ENCODE peak calls at places on chromosome 18, in eight cellular contexts. I, H, A, Z, R, B, P and W are unnamed samples.

GRCh38 chr18:38801640-38802039 is 1236.0 kb upstream of the CELF4 start:
- DNase-seq in I (no peak), H (peak; percentile 23), A (no peak), Z (no peak), R (no peak), B (no peak), P (no peak), W (no peak)

GRCh38 chr18:63681449-63682381 is 20.0 kb upstream of the SERPINB3 start:
- DNase-seq in I (no peak), H (no peak), A (no peak), Z (no peak), R (no peak), B (no peak), P (no peak), W (no peak)

GRCh38 chr18:47996091-47996541 is 65.7 kb upstream of the SMAD2 start:
- DNase-seq in I (no peak), H (peak; percentile 43), A (no peak), Z (no peak), R (no peak), B (no peak), P (no peak), W (no peak)

GRCh38 chr18:28177828-28178635 is 1.1 kb upstream of the CDH2 start:
- DNase-seq in I (no peak), H (peak; percentile 79), A (no peak), Z (peak; percentile 66), R (peak; percentile 55), B (no peak), P (peak; percentile 87), W (no peak)

GRCh38 chr18:36089001-36089400 is 21.6 kb upstream of the RPRD1A start:
- DNase-seq in I (no peak), H (no peak), A (no peak), Z (no peak), R (no peak), B (no peak), P (no peak), W (no peak)

GRCh38 chr18:58538604-58539386 is 90.1 kb downstream of the ALPK2 start:
- DNase-seq in I (no peak), H (no peak), A (no peak), Z (no peak), R (no peak), B (no peak), P (no peak), W (no peak)

GRCh38 chr18:30945769-30946168 is 96.8 kb downstream of the DSC3 start:
- DNase-seq in I (no peak), H (no peak), A (no peak), Z (no peak), R (no peak), B (no peak), P (no peak), W (no peak)

GRCh38 chr18:3540805-3541548 is 91.0 kb downstream of the TGIF1 start:
- DNase-seq in I (no peak), H (no peak), A (no peak), Z (no peak), R (no peak), B (no peak), P (no peak), W (no peak)

GRCh38 chr18:46642561-46642960 is 14.5 kb downstream of the LOXHD1 start:
- DNase-seq in I (no peak), H (no peak), A (no peak), Z (no peak), R (no peak), B (no peak), P (no peak), W (no peak)

GRCh38 chr18:40529478-40529877 is 1425.6 kb upstream of the PIK3C3 start:
- DNase-seq in I (no peak), H (no peak), A (no peak), Z (no peak), R (peak; percentile 0), B (no peak), P (no peak), W (no peak)

GRCh38 chr18:77250926-77251729 is 1.5 kb downstream of the GALR1 start:
- DNase-seq in I (no peak), H (peak; percentile 77), A (no peak), Z (no peak), R (no peak), B (no peak), P (no peak), W (no peak)

GRCh38 chr18:8825729-8826375 is 120.5 kb downstream of the MTCL1 start:
- DNase-seq in I (no peak), H (no peak), A (no peak), Z (no peak), R (no peak), B (no peak), P (no peak), W (no peak)

GRCh38 chr18:55609426-55609825 is 21.4 kb upstream of the TCF4 start:
- DNase-seq in I (no peak), H (no peak), A (no peak), Z (no peak), R (no peak), B (no peak), P (no peak), W (no peak)

GRCh38 chr18:50398099-50398498 is 23.3 kb downstream of the SKA1 start:
- DNase-seq in I (no peak), H (peak; percentile 46), A (no peak), Z (no peak), R (no peak), B (no peak), P (no peak), W (no peak)

GRCh38 chr18:12742453-12742852 is 39.6 kb downstream of the PSMG2 start:
- DNase-seq in I (no peak), H (no peak), A (no peak), Z (no peak), R (no peak), B (no peak), P (no peak), W (no peak)

GRCh38 chr18:24504401-24504800 is 44.0 kb downstream of the HRH4 start:
- DNase-seq in I (no peak), H (no peak), A (no peak), Z (no peak), R (no peak), B (no peak), P (no peak), W (no peak)

GRCh38 chr18:79599503-79599931 is 80.1 kb upstream of the CTDP1 start:
- DNase-seq in I (no peak), H (no peak), A (no peak), Z (no peak), R (no peak), B (peak; percentile 50), P (no peak), W (no peak)

GRCh38 chr18:56305583-56305982 is 332.8 kb downstream of the TXNL1 start:
- DNase-seq in I (no peak), H (no peak), A (no peak), Z (no peak), R (no peak), B (no peak), P (no peak), W (no peak)

GRCh38 chr18:51120809-51121596 is 76.5 kb downstream of the MEX3C start:
- DNase-seq in I (no peak), H (no peak), A (no peak), Z (no peak), R (no peak), B (no peak), P (no peak), W (no peak)

GRCh38 chr18:72056171-72056570 is 488.0 kb downstream of the CBLN2 start:
- DNase-seq in I (no peak), H (no peak), A (no peak), Z (no peak), R (no peak), B (no peak), P (no peak), W (no peak)

GRCh38 chr18:61666876-61667590 is 225.8 kb downstream of the RNF152 start:
- DNase-seq in I (no peak), H (no peak), A (no peak), Z (no peak), R (no peak), B (no peak), P (no peak), W (no peak)

GRCh38 chr18:8354304-8354703 is 254.9 kb upstream of the RAB12 start:
- DNase-seq in I (no peak), H (no peak), A (no peak), Z (no peak), R (no peak), B (no peak), P (no peak), W (no peak)

GRCh38 chr18:49548266-49548665 is 13.6 kb upstream of the LIPG start:
- DNase-seq in I (no peak), H (peak; percentile 22), A (no peak), Z (no peak), R (no peak), B (no peak), P (no peak), W (no peak)

GRCh38 chr18:49021433-49022129 is 70.8 kb upstream of the SMAD7 start:
- DNase-seq in I (no peak), H (peak; percentile 92), A (no peak), Z (no peak), R (peak; percentile 23), B (peak; percentile 55), P (peak; percentile 76), W (no peak)

GRCh38 chr18:9325716-9326115 is 8.9 kb upstream of the TWSG1 start:
- DNase-seq in I (no peak), H (no peak), A (no peak), Z (no peak), R (no peak), B (no peak), P (no peak), W (no peak)

GRCh38 chr18:76983184-76983583 is 149.4 kb downstream of the MBP start:
- DNase-seq in I (peak; percentile 78), H (peak; percentile 90), A (no peak), Z (peak; percentile 47), R (peak; percentile 44), B (peak; percentile 90), P (peak; percentile 92), W (peak; percentile 19)

GRCh38 chr18:10424576-10425314 is 29.7 kb upstream of the APCDD1 start:
- DNase-seq in I (no peak), H (no peak), A (no peak), Z (no peak), R (no peak), B (no peak), P (peak; percentile 81), W (no peak)

GRCh38 chr18:45050712-45051639 is 370.3 kb downstream of the SETBP1 start:
- DNase-seq in I (no peak), H (no peak), A (no peak), Z (no peak), R (no peak), B (no peak), P (no peak), W (peak; percentile 35)

GRCh38 chr18:51017140-51017874 is 12.7 kb upstream of the SMAD4 start:
- DNase-seq in I (no peak), H (peak; percentile 95), A (no peak), Z (no peak), R (no peak), B (no peak), P (peak; percentile 24), W (no peak)

GRCh38 chr18:3584897-3585460 is 135.0 kb downstream of the TGIF1 start:
- DNase-seq in I (no peak), H (no peak), A (no peak), Z (no peak), R (no peak), B (no peak), P (no peak), W (no peak)

GRCh38 chr18:79241755-79242154 is 154.0 kb upstream of the NFATC1 start:
- DNase-seq in I (no peak), H (no peak), A (no peak), Z (no peak), R (no peak), B (no peak), P (no peak), W (no peak)

GRCh38 chr18:3886575-3887322 is 436.8 kb downstream of the TGIF1 start:
- DNase-seq in I (no peak), H (no peak), A (no peak), Z (no peak), R (no peak), B (no peak), P (no peak), W (no peak)

GRCh38 chr18:44683566-44683965 is 2.9 kb downstream of the SETBP1 start:
- DNase-seq in I (no peak), H (no peak), A (no peak), Z (no peak), R (no peak), B (no peak), P (no peak), W (no peak)

GRCh38 chr18:49561127-49561376 is 805 bp upstream of the LIPG start:
- DNase-seq in I (no peak), H (no peak), A (no peak), Z (no peak), R (no peak), B (no peak), P (peak; percentile 50), W (no peak)